ENCODE peak calls at places on chromosomes 16 and 17, in eight cellular contexts. H is SK-N-SH, D is sigmoid colon, Q is breast epithelium, X is H1, I is spleen, G is GM23338, J is stomach. K is an unnamed sample.

GRCh38 chr16:65123846-65124513 is 2.1 kb upstream of the CDH11 start:
- DNase-seq in H (no peak), D (peak; percentile 64), Q (no peak), X (no peak), I (peak; percentile 72), G (peak; percentile 12), J (no peak), K (no peak)

GRCh38 chr17:1762233-1762905 is 509 bp downstream of the SERPINF1 start:
- DNase-seq in H (peak; percentile 67), D (peak; percentile 86), Q (no peak), X (no peak), I (no peak), G (peak; percentile 42), J (no peak), K (no peak)

GRCh38 chr16:89687092-89687940 is 827 bp downstream of the CDK10 start:
- DNase-seq in H (no peak), D (no peak), Q (no peak), X (no peak), I (no peak), G (peak; percentile 59), J (peak; percentile 79), K (peak; percentile 51)

GRCh38 chr17:77696151-77696719 is 262.3 kb upstream of the TNRC6C start:
- DNase-seq in H (peak; percentile 37), D (no peak), Q (no peak), X (no peak), I (no peak), G (peak; percentile 65), J (no peak), K (no peak)

GRCh38 chr16:10521681-10522274 is 58.6 kb downstream of the EMP2 start:
- DNase-seq in H (peak; percentile 75), D (peak; percentile 76), Q (no peak), X (peak; percentile 62), I (no peak), G (peak; percentile 83), J (peak; percentile 65), K (peak; percentile 49)

GRCh38 chr17:57442914-57443571 is 186.7 kb downstream of the MSI2 start:
- DNase-seq in H (no peak), D (no peak), Q (no peak), X (no peak), I (peak; percentile 89), G (no peak), J (peak; percentile 36), K (peak; percentile 33)

GRCh38 chr16:57299719-57300386 is 15.4 kb upstream of the PLLP start:
- DNase-seq in H (peak; percentile 78), D (peak; percentile 96), Q (peak; percentile 82), X (peak; percentile 95), I (peak; percentile 92), G (peak; percentile 94), J (peak; percentile 83), K (peak; percentile 95)

GRCh38 chr16:54817432-54817831 is 113.2 kb upstream of the IRX5 start:
- DNase-seq in H (peak; percentile 22), D (no peak), Q (no peak), X (no peak), I (no peak), G (peak; percentile 40), J (peak; percentile 40), K (no peak)

GRCh38 chr17:82548681-82549303 is 29.3 kb downstream of the FOXK2 start:
- DNase-seq in H (peak; percentile 26), D (peak; percentile 76), Q (no peak), X (no peak), I (no peak), G (no peak), J (no peak), K (no peak)

GRCh38 chr16:81061307-81061640 is 15.8 kb downstream of the C16orf46 start:
- DNase-seq in H (no peak), D (no peak), Q (no peak), X (no peak), I (no peak), G (no peak), J (no peak), K (no peak)

GRCh38 chr17:74149597-74150427 is 53.7 kb upstream of the RPL38 start:
- DNase-seq in H (no peak), D (no peak), Q (no peak), X (peak; percentile 40), I (no peak), G (no peak), J (no peak), K (no peak)

GRCh38 chr17:37507108-37507507 is 17.4 kb downstream of the DUSP14 start:
- DNase-seq in H (peak; percentile 32), D (no peak), Q (no peak), X (no peak), I (no peak), G (no peak), J (no peak), K (no peak)

GRCh38 chr17:10226930-10227695 is 28.7 kb upstream of the GAS7 start:
- DNase-seq in H (peak; percentile 65), D (no peak), Q (no peak), X (peak; percentile 92), I (peak; percentile 87), G (peak; percentile 82), J (peak; percentile 28), K (no peak)

GRCh38 chr17:35775583-35775982 is 14.9 kb downstream of the C17orf50 start:
- DNase-seq in H (no peak), D (no peak), Q (no peak), X (no peak), I (no peak), G (no peak), J (no peak), K (no peak)

GRCh38 chr16:52912565-52913173 is 140.0 kb downstream of the CHD9NB start:
- DNase-seq in H (peak; percentile 55), D (no peak), Q (peak; percentile 64), X (peak; percentile 82), I (no peak), G (peak; percentile 84), J (peak; percentile 85), K (peak; percentile 48)

GRCh38 chr16:86572616-86573015 is 5.7 kb upstream of the FOXL1 start:
- DNase-seq in H (no peak), D (no peak), Q (no peak), X (no peak), I (no peak), G (no peak), J (no peak), K (no peak)

GRCh38 chr17:17114592-17115225 is 72.5 kb downstream of the MPRIP start:
- DNase-seq in H (no peak), D (no peak), Q (no peak), X (no peak), I (no peak), G (no peak), J (no peak), K (no peak)

GRCh38 chr17:17117923-17118322 is 75.7 kb downstream of the MPRIP start:
- DNase-seq in H (no peak), D (no peak), Q (no peak), X (no peak), I (peak; percentile 52), G (no peak), J (no peak), K (no peak)

GRCh38 chr17:17118399-17118798 is 76.1 kb downstream of the MPRIP start:
- DNase-seq in H (no peak), D (no peak), Q (no peak), X (no peak), I (no peak), G (no peak), J (no peak), K (no peak)

GRCh38 chr17:17115620-17116019 is 73.4 kb downstream of the MPRIP start:
- DNase-seq in H (no peak), D (no peak), Q (no peak), X (no peak), I (no peak), G (no peak), J (no peak), K (no peak)

DNA sequence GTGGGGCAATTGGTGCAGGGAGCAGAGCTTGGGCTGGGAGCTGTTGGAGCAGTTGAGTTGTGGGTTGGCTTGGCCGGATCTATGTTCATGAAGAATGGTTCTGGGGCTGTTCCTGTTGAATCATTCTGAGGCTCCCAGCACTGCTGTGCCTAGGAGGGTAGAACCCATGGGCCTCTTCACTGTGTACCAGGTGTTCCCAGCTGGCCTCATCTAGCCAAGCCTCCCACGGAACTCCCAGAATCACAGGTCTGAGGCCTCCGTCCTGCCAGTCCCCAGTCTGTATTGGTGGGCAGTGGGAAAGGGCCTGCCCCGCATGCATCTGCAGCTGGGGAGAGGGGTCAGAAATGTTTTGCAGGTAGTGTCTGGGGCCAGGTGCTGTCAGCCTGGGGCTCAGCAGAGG is 74.1 kb downstream of the MPRIP start:
- DNase-seq in H (no peak), D (no peak), Q (no peak), X (no peak), I (no peak), G (no peak), J (no peak), K (no peak)
- H3K4me1 ChIP-seq in H (peaks cover 42% of the 10 kb centered on the region), D (peaks cover 59% of the 10 kb centered on the region), Q (peaks cover 41% of the 10 kb centered on the region), X (peaks cover 3% of the 10 kb centered on the region), I (peaks cover 37% of the 10 kb centered on the region), G (no peaks in the 10 kb centered on the region), J (peaks cover 84% of the 10 kb centered on the region), K (no peaks in the 10 kb centered on the region)

DNA sequence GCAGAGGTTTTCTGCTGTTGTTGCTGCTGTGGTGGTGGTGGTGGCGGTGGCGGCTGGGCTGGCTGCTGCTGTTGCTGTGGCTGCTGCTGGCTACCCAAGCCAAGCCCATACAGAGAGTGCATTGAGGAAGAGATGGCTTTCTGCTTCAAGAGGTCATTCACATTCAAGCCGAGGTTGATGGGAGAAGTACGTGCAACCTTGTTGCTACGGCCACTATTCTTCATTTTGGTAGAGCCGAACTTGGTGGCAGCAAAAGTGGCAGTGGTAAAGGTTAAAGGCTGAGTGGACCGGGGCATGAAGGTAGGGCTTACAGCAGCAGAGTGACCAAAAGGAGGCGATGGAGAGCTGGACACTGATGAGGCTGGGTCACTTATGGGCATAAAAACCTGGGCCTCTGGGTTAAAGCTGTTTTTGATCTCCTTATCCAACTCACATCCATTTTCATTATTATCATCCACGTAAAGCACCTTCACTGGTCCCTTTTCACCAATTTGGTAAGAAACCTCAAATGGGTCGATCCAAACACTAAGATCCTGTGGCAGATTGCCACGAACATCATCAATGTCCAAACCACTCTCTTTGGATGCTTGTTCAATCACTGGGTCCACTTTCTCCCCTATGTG is 2.8 kb downstream of the TOB1 start:
- DNase-seq in H (peak; percentile 80), D (peak; percentile 79), Q (no peak), X (peak; percentile 72), I (no peak), G (peak; percentile 79), J (peak; percentile 59), K (peak; percentile 28)
- TF ChIP-seq POLR2AphosphoS5 in H (no peak), D (no peak), Q (peak; percentile 50), X (peak; percentile 58), I (peak; percentile 35), G (no peak), J (peak; percentile 53), K (no peak)

DNA sequence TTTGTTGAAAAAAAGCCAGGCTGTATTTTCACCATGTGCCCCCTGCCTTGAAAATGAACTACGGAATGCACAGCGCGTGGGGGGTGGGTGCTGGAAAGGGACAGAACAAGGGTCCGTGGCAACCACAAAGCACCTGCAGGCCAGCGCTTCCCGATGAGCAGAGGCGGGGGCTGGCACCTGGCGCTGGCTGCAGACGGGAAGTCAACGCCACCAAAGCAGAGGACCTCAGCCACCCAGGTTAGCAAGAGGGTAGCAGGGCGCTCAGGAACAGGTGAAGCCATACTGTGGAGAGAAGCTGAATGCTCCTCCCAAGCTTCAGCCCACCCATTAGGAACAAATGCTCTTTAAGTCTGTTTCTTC is 64.7 kb downstream of the KLHDC4 start:
- DNase-seq in H (no peak), D (no peak), Q (no peak), X (no peak), I (no peak), G (no peak), J (no peak), K (no peak)
- H3K4me1 ChIP-seq in H (no peaks in the 10 kb centered on the region), D (no peaks in the 10 kb centered on the region), Q (no peaks in the 10 kb centered on the region), X (no peaks in the 10 kb centered on the region), I (peaks cover 10% of the 10 kb centered on the region), G (no peaks in the 10 kb centered on the region), J (peaks cover 14% of the 10 kb centered on the region), K (peaks cover 24% of the 10 kb centered on the region)

GRCh38 chr17:75774471-75774987 is 9.5 kb upstream of the GALK1 start:
- DNase-seq in H (peak; percentile 34), D (peak; percentile 68), Q (no peak), X (no peak), I (peak; percentile 55), G (no peak), J (no peak), K (no peak)
- TF ChIP-seq POLR2AphosphoS5 in H (no peak), D (no peak), Q (no peak), X (peak; percentile 10), I (peak; percentile 34), G (no peak), J (peak; percentile 67), K (no peak)

K was measured in endothelial cell of umbilical vein.